ENCODE peak calls at places on chromosome 14, in four cellular contexts. P is thyroid gland, Y is ovary, J is body of pancreas. R is an unnamed sample.
A peak's percentile ranks its signal among the peaks of the same experiment; 100 is the strongest.

GRCh38 chr14:21521526-21521925 is 4.6 kb downstream of the SALL2 start:
- DNase-seq in P (peak; percentile 44), Y (no peak), J (no peak), R (no peak)

GRCh38 chr14:73428354-73428824 is 30.0 kb downstream of the NUMB start:
- DNase-seq in J (peak; percentile 72), Y (no peak), P (peak; percentile 61), R (peak; percentile 81)

GRCh38 chr14:73696466-73697390 is 17.5 kb downstream of the PNMA1 start:
- DNase-seq in P (no peak), J (no peak), Y (no peak), R (no peak)

GRCh38 chr14:60095781-60096450 is 4.2 kb downstream of the PCNX4 start:
- DNase-seq in J (no peak), Y (no peak), P (no peak), R (no peak)

GRCh38 chr14:75293920-75294648 is 15.5 kb downstream of the FOS start:
- DNase-seq in P (peak; percentile 97), Y (peak; percentile 97), J (peak; percentile 98), R (peak; percentile 97)

GRCh38 chr14:60331201-60332045 is 82.4 kb downstream of the PPM1A start:
- DNase-seq in J (peak; percentile 84), Y (peak; percentile 29), P (peak; percentile 46), R (peak; percentile 71)

GRCh38 chr14:68248481-68249255 is 429.1 kb downstream of the RAD51B start:
- DNase-seq in Y (no peak), J (peak; percentile 11), P (peak; percentile 15), R (peak; percentile 23)

GRCh38 chr14:28635387-28635786 is 131.2 kb upstream of the FOXG1 start:
- DNase-seq in P (no peak), Y (no peak), J (no peak), R (no peak)

GRCh38 chr14:36627981-36628380 is 33.7 kb upstream of the PAX9 start:
- DNase-seq in J (no peak), P (no peak), Y (no peak), R (no peak)

GRCh38 chr14:36625014-36625413 is 36.6 kb upstream of the PAX9 start:
- DNase-seq in J (no peak), Y (no peak), P (no peak), R (no peak)

GRCh38 chr14:36625436-36625835 is 36.2 kb upstream of the PAX9 start:
- DNase-seq in P (no peak), Y (no peak), J (no peak), R (no peak)

GRCh38 chr14:36626150-36626549 is 35.5 kb upstream of the PAX9 start:
- DNase-seq in J (no peak), Y (no peak), P (no peak), R (no peak)
- TF ChIP-seq POLR2A in J (no peak), Y (no peak), P (no peak), R (no peak)

GRCh38 chr14:105884808-105885281 is 358.5 kb downstream of the TMEM121 start:
- DNase-seq in J (peak; percentile 1), Y (peak; percentile 4), P (no peak), R (peak; percentile 4)
- H3K9me3 ChIP-seq in J (no peaks in the 10 kb centered on the region), Y (no peaks in the 10 kb centered on the region), P (no peaks in the 10 kb centered on the region), R (no peaks in the 10 kb centered on the region)

GRCh38 chr14:103105580-103106168 is 11.1 kb downstream of the EXOC3L4 start:
- DNase-seq in J (no peak), Y (no peak), P (no peak), R (no peak)
- TF ChIP-seq CTCF in J (no peak), Y (no peak), P (no peak), R (peak; percentile 17)

DNA sequence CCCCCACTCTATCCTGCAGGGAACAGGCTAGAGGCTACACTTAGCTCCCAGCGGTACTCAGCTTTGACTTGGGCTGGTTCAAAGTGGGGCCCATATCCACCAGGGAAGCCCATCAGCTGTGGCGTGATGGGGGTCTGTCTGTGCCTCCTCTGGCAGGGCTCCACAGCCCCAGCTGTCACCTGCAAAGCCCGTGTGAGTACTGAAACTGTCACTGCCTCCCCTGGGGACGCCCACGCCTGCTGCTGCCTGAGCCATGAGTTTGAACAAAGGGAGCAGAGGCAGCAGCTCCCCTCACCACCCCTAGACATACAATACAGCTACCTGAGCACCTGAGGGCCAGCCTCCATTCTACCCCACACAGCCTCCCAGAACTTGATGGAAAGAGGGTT is 5.0 kb downstream of the REM2 start:
- DNase-seq in P (no peak), Y (no peak), J (no peak), R (no peak)
- TF ChIP-seq POLR2A in P (no peak), Y (no peak), J (no peak), R (no peak)

GRCh38 chr14:98608071-98609060 is 663.6 kb downstream of the BCL11B start:
- DNase-seq in P (no peak), Y (no peak), J (no peak), R (no peak)
- H3K9me3 ChIP-seq in P (no peaks in the 10 kb centered on the region), Y (no peaks in the 10 kb centered on the region), J (no peaks in the 10 kb centered on the region), R (no peaks in the 10 kb centered on the region)

GRCh38 chr14:104970231-104971068 is 7.7 kb downstream of the AHNAK2 start:
- DNase-seq in Y (peak; percentile 65), J (no peak), P (no peak), R (peak; percentile 54)

GRCh38 chr14:104974146-104974541 is 4.0 kb downstream of the AHNAK2 start:
- DNase-seq in J (no peak), Y (peak; percentile 17), P (no peak), R (peak; percentile 37)

GRCh38 chr14:104973215-104974145 is 4.7 kb downstream of the AHNAK2 start:
- DNase-seq in J (peak; percentile 62), P (peak; percentile 86), Y (peak; percentile 86), R (peak; percentile 37)

GRCh38 chr14:104971447-104972240 is 6.5 kb downstream of the AHNAK2 start:
- DNase-seq in Y (peak; percentile 18), J (no peak), P (no peak), R (no peak)

DNA sequence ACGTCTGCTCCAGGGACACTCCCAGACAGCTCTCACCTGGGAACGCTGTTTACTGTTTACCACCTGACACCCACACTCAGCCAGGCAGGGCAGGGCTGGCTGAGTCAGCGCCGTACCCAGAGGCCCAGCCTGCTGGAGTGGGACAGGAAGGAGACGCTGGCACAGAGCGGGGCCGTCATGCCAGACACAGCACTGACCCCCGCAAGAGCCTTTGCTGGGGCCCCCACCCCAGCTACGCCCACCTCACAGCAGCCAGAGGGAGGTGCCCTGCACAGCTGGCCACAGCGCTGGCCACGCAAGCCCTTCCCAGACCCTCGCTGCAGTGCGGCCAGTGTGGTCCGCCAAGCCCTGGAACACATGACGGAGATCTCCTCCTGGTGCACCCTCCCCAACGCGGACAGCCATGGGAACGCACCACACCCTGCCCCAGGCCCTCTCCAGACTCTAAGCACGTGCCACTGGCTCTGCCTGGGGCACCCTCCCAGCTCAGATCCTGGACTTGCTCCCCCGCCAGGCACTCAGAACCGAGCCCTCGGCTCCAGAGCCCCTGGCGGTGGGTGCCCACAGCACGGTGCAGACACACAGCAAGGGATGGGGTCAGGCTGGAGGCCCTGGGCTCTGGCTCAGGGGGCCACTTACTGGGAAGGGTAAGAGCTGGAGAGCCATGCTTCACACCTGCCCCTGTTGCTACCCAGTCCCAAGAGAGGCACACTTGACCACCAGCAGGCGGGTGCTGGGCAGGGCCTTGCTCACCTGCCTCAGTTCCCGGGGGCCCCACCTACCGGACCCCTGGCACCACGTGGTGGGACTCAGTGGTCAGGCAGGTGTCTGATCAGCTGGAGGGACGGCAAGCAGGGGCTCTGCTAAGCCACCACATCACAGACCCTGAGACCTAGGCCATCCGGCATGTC is 5.6 kb downstream of the AHNAK2 start:
- DNase-seq in Y (peak; percentile 68), J (peak; percentile 73), P (peak; percentile 83), R (peak; percentile 39)
- TF ChIP-seq CTCF in Y (no peak), J (no peak), P (peak; percentile 26), R (no peak)

R was measured in right lobe of liver.